ENCODE peak calls at places on chromosomes 1 and 21, in seven cellular contexts. E is adrenal gland, D is stomach, I is IMR-90, J is sigmoid colon, B is A549, P is transverse colon. V is an unnamed sample. For H3K4me1, the result is how much of the 10 kb centered on the place peaks cover.

GRCh38 chr1:154478639-154479038 is 23.4 kb upstream of the TDRD10 start:
- DNase-seq in E (no peak), D (no peak), I (peak), J (no peak), B (peak), P (peak), V (no peak)

GRCh38 chr1:225834417-225835329 is 24.7 kb downstream of the EPHX1 start:
- DNase-seq in E (peak), D (peak), I (peak), J (peak), B (no peak), P (no peak), V (peak)

GRCh38 chr1:231951399-231951798 is 324.8 kb downstream of the DISC1 start:
- DNase-seq in E (no peak), D (no peak), I (peak), J (no peak), B (no peak), P (no peak), V (no peak)

GRCh38 chr21:44708866-44709425 is 2.4 kb downstream of the TSPEAR start:
- DNase-seq in E (no peak), D (peak), I (no peak), J (no peak), B (no peak), P (no peak), V (no peak)

GRCh38 chr1:82565146-82565545 is 764.4 kb downstream of the ADGRL2 start:
- DNase-seq in E (no peak), D (no peak), I (peak), J (no peak), B (peak), P (no peak), V (no peak)

GRCh38 chr1:219109424-219110018 is 64.2 kb upstream of the LYPLAL1 start:
- DNase-seq in E (no peak), D (no peak), I (no peak), J (no peak), B (no peak), P (no peak), V (no peak)

GRCh38 chr1:236103646-236104218 is 38.6 kb upstream of the GPR137B start:
- DNase-seq in E (peak), D (peak), I (peak), J (no peak), B (peak), P (peak), V (no peak)

GRCh38 chr21:22516230-22516629 is 1518.0 kb downstream of the NCAM2 start:
- DNase-seq in E (no peak), D (no peak), I (no peak), J (no peak), B (no peak), P (no peak), V (no peak)

GRCh38 chr1:160375788-160376524 is 9.1 kb downstream of the NHLH1 start:
- DNase-seq in E (no peak), D (no peak), I (no peak), J (no peak), B (no peak), P (no peak), V (no peak)

GRCh38 chr1:196372896-196373536 is 235.2 kb downstream of the KCNT2 start:
- DNase-seq in E (no peak), D (no peak), I (peak), J (no peak), B (peak), P (no peak), V (no peak)

GRCh38 chr1:236888126-236888525 is 93.0 kb downstream of the MTR start:
- DNase-seq in E (no peak), D (no peak), I (no peak), J (no peak), B (no peak), P (no peak), V (no peak)

GRCh38 chr1:202255343-202255742 is 61.7 kb downstream of the LGR6 start:
- DNase-seq in E (no peak), D (no peak), I (peak), J (no peak), B (no peak), P (no peak), V (no peak)

GRCh38 chr1:154446292-154446691 is 41.1 kb downstream of the IL6R start:
- DNase-seq in E (no peak), D (no peak), I (peak), J (peak), B (no peak), P (no peak), V (no peak)

GRCh38 chr21:45607021-45607921 is 36.3 kb upstream of the PCBP3 start:
- DNase-seq in E (no peak), D (no peak), I (peak), J (no peak), B (peak), P (no peak), V (no peak)

GRCh38 chr1:72007312-72007711 is 275.0 kb downstream of the NEGR1 start:
- DNase-seq in E (peak), D (no peak), I (no peak), J (no peak), B (no peak), P (no peak), V (peak)

GRCh38 chr1:233140519-233140918 is 155.0 kb downstream of the PCNX2 start:
- DNase-seq in E (no peak), D (no peak), I (no peak), J (no peak), B (no peak), P (no peak), V (no peak)

GRCh38 chr1:202245391-202245790 is 51.8 kb downstream of the LGR6 start:
- DNase-seq in E (no peak), D (no peak), I (no peak), J (peak), B (no peak), P (no peak), V (no peak)

GRCh38 chr1:156804572-156805243 is 11.9 kb downstream of the SH2D2A start:
- DNase-seq in E (no peak), D (no peak), I (peak), J (no peak), B (no peak), P (no peak), V (no peak)

GRCh38 chr1:186167096-186167668 is 207.9 kb downstream of the TPR start:
- DNase-seq in E (no peak), D (no peak), I (no peak), J (no peak), B (no peak), P (no peak), V (no peak)

GRCh38 chr1:178388398-178389161 is 108.2 kb downstream of the CLEC20A start:
- DNase-seq in E (no peak), D (no peak), I (peak), J (no peak), B (no peak), P (no peak), V (no peak)

GRCh38 chr1:245995474-245995873 is 511.6 kb downstream of the SMYD3 start:
- DNase-seq in E (no peak), D (no peak), I (no peak), J (no peak), B (no peak), P (no peak), V (no peak)

GRCh38 chr1:83978056-83978455 is 20.9 kb downstream of the TTLL7 start:
- DNase-seq in E (no peak), D (no peak), I (no peak), J (no peak), B (no peak), P (no peak), V (no peak)

GRCh38 chr1:182766050-182766449 is 23.5 kb upstream of the NPL start:
- DNase-seq in E (no peak), D (no peak), I (no peak), J (no peak), B (no peak), P (no peak), V (no peak)

GRCh38 chr1:223886516-223886921 is 40.8 kb upstream of the TP53BP2 start:
- DNase-seq in E (no peak), D (no peak), I (no peak), J (no peak), B (no peak), P (no peak), V (no peak)

GRCh38 chr1:244171241-244171985 is 120.3 kb downstream of the ZBTB18 start:
- DNase-seq in E (no peak), D (no peak), I (no peak), J (no peak), B (no peak), P (no peak), V (no peak)

GRCh38 chr1:84146375-84147032 is 2.4 kb downstream of the PRKACB start:
- DNase-seq in E (no peak), D (no peak), I (peak), J (no peak), B (peak), P (no peak), V (no peak)

GRCh38 chr1:46198026-46198826 is at the start of gene POMGNT1:
- DNase-seq in E (peak), D (peak), I (peak), J (peak), B (peak), P (peak), V (peak)

GRCh38 chr1:63877021-63877767 is 103.4 kb downstream of the ROR1 start:
- DNase-seq in E (no peak), D (no peak), I (no peak), J (no peak), B (no peak), P (no peak), V (no peak)

GRCh38 chr21:18424250-18424649 is 20.7 kb upstream of the TMPRSS15 start:
- DNase-seq in E (no peak), D (no peak), I (no peak), J (no peak), B (no peak), P (no peak), V (no peak)

GRCh38 chr1:44775930-44776748 is 799 bp downstream of the RPS8 start:
- DNase-seq in E (peak), D (no peak), I (no peak), J (no peak), B (no peak), P (peak), V (no peak)

GRCh38 chr1:32447469-32448185 is 17.2 kb upstream of the ZBTB8B start:
- DNase-seq in E (no peak), D (no peak), I (peak), J (no peak), B (no peak), P (no peak), V (no peak)

GRCh38 chr1:77797991-77798390 is 18.5 kb downstream of the MIGA1 start:
- DNase-seq in E (no peak), D (no peak), I (peak), J (no peak), B (no peak), P (no peak), V (no peak)

GRCh38 chr1:77802026-77802425 is 22.6 kb downstream of the MIGA1 start:
- DNase-seq in E (no peak), D (no peak), I (no peak), J (no peak), B (no peak), P (no peak), V (no peak)

GRCh38 chr1:77794550-77794949 is 15.1 kb downstream of the MIGA1 start:
- DNase-seq in E (no peak), D (no peak), I (no peak), J (no peak), B (no peak), P (no peak), V (no peak)

DNA sequence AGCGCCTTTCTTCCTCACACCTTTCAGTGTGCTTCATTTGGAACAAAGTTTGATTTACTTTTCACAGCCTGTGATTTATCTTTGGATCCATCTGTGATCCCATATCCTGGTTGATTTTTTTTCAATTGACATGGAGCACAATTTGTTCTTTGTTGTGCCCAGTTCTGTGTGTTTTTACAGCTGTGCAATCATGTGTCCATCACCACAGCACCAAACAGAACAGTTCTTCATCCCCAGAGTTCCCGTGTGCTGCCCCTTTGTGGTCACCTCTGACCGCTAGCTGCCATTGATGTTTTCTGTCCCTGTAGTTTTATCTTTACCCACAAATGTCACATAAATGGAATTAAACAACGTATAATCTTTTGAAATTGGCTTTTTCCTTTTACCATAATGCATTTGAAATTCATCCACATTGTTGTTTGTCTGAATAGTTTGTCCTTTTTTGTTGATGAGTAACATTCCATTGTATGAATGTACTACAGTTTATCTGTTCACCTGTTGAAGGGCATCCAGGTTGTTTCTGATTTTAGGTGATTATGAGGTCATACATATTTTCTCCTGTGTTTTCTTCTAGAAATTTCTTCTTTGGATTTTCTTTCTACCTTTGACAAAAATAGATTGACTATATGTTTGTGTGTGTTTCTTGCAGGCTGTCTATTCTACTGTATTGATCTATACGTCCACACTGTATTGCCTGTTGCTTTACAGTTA is 17.4 kb downstream of the MIGA1 start:
- DNase-seq in E (no peak), D (no peak), I (no peak), J (no peak), B (no peak), P (no peak), V (no peak)
- TF ChIP-seq POLR2A in E (no peak), D (no peak), I (no peak), J (no peak), B (no peak), P (no peak), V (no peak)

DNA sequence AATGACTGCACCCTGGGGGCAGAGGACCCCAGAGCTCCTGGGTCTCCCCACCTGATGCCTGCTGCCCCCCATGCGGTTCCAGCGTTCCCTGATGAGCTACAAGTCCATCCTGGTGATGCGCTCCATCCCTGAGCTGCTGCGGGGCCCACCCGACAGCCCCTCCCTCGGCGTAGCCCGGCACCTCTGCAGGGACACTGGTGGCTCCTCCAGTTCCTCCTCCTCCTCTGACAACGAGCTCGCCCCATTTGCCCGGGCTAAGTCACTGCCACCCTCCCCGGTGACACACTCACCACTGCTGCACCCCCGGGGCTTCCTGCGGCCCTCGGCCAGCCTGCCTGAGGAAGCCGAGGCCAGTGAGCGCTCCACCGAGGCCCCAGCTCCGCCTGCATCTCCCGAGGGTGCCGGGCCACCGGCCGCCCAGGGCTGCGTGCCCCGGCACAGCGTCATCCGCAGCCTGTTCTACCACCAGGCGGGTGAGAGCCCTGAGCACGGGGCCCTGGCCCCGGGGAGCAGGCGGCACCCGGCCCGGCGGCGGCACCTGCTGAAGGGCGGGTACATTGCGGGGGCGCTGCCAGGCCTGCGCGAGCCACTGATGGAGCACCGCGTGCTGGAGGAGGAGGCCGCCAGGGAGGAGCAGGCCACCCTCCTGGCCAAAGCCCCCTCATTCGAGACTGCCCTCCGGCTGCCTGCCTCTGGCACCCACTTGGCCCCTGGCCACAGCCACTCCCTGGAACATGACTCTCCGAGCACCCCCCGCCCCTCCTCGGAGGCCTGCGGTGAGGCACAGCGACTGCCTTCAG is 35.5 kb downstream of the TRIM11 start:
- DNase-seq in E (peak), D (no peak), I (no peak), J (peak), B (no peak), P (no peak), V (peak)
- H3K4me3 ChIP-seq in E (no peak), D (no peak), I (no peak), J (no peak), B (no peak), P (no peak), V (peak)

GRCh38 chr1:64962447-64962846 is 3.9 kb downstream of the JAK1 start:
- DNase-seq in E (no peak), D (no peak), I (no peak), J (no peak), B (no peak), P (peak), V (no peak)
- H3K4me1 ChIP-seq in E (under half), D (under half), I (under half), J (under half), B (half or more), P (under half), V (half or more)

DNA sequence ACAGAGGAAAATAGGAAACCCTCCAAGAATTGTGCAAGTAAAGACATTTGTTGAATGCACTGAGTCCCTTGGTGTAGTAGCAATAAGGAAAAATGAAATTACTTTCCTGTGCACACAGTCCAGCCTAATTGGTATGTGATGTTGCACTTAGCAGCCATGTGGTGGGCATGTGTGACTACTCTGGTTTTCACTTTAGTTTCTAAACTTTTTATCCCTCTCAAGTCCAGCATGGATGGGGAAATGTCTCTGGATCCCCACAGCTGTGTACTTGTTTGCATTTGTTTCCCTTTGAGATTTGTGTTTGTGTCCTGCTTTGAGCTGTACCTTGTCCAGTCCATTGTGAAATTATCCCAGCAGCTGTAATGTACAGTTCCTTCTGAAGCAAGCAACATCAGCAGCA is 7.1 kb upstream of the AGO3 start:
- DNase-seq in E (no peak), D (no peak), I (no peak), J (no peak), B (no peak), P (no peak), V (no peak)
- TF ChIP-seq POLR2A in E (no peak), D (no peak), I (no peak), J (no peak), B (no peak), P (no peak), V (no peak)

GRCh38 chr1:2050482-2050792 is 226 bp downstream of the PRKCZ start:
- DNase-seq in E (peak), D (no peak), I (no peak), J (no peak), B (peak), P (no peak), V (no peak)
- H3K4me3 ChIP-seq in E (peak), D (peak), I (no peak), J (peak), B (peak), P (peak), V (peak)

DNA sequence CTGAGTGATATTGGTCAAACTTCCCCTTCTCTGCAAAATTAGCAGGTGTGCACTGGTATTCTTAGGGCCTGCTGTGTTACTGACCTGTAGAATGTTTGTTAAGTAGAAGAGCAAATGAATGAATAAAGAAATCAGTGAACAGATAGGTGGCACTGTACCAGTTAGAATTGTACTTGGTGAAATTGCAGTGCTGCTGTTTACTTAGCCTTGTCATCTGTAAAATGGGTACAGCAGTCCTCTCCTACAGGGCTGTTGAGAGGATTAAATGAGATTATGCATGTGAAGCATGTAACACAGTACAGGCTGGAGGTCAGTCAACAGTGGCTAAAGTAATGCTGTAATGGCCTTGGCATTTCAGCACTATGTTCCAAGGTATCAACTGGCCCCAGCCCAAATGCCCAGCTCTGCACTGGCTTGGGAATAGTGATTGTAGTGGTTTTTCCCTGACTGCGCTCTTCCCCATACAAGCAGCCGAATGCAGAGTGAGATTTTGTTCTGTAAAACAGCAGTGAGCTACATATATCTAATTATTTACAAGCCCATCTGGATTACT is 10.5 kb downstream of the VANGL1 start:
- DNase-seq in E (peak), D (no peak), I (no peak), J (no peak), B (no peak), P (no peak), V (no peak)
- H3K4me1 ChIP-seq in E (under half), D (under half), I (under half), J (half or more), B (under half), P (under half), V (half or more)

GRCh38 chr1:207849016-207849415 is 61.9 kb downstream of the CD34 start:
- DNase-seq in E (no peak), D (no peak), I (no peak), J (no peak), B (no peak), P (no peak), V (no peak)
- TF ChIP-seq POLR2A in E (no peak), D (no peak), I (no peak), J (no peak), B (no peak), P (no peak), V (no peak)

GRCh38 chr1:47680815-47681475 is 243.1 kb downstream of the FOXD2 start:
- DNase-seq in E (no peak), D (peak), I (no peak), J (peak), B (no peak), P (no peak), V (no peak)

GRCh38 chr1:47682198-47682597 is 244.4 kb downstream of the FOXD2 start:
- DNase-seq in E (no peak), D (peak), I (no peak), J (no peak), B (no peak), P (no peak), V (no peak)

GRCh38 chr1:47683402-47683801 is 245.6 kb downstream of the FOXD2 start:
- DNase-seq in E (no peak), D (no peak), I (no peak), J (peak), B (no peak), P (no peak), V (no peak)

GRCh38 chr1:47682786-47683350 is 245.0 kb downstream of the FOXD2 start:
- DNase-seq in E (no peak), D (peak), I (no peak), J (peak), B (no peak), P (no peak), V (no peak)

GRCh38 chr1:47681735-47682134 is 243.9 kb downstream of the FOXD2 start:
- DNase-seq in E (no peak), D (peak), I (no peak), J (peak), B (no peak), P (no peak), V (no peak)
- H3K4me3 ChIP-seq in E (no peak), D (no peak), I (no peak), J (no peak), B (no peak), P (no peak), V (no peak)

DNA sequence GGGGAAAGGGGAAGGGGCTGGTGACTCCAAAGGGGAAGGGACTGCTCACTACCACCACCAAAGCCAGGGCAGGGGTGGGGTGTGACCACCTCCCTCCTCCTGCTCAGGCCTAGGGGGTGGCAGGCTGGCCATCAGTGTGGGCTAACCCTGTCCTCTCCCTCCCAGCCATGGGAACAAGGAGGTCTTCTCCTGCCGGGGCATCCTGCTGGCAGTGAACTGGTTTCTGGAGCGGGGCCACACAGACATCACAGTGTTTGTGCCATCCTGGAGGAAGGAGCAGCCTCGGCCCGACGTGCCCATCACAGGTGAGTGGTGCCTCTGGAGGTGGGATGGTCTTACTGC is 5.7 kb downstream of the ZC3H12A start:
- DNase-seq in E (no peak), D (no peak), I (no peak), J (no peak), B (no peak), P (no peak), V (no peak)
- H3K4me1 ChIP-seq in E (half or more), D (half or more), I (under half), J (half or more), B (half or more), P (under half), V (half or more)

V was measured in heart left ventricle.